ENCODE peak calls at places on chromosomes 12 and 14, in four cellular contexts. G is HAP-1, O is HEK293T, Z is hypothalamus. T is an unnamed sample.

GRCh38 chr14:103897075-103897947 is 30.9 kb upstream of the TDRD9 start:
- DNase-seq in G (no peak), Z (no peak), O (no peak), T (no peak)

GRCh38 chr14:61145903-61146411 is 135.2 kb downstream of the TMEM30B start:
- DNase-seq in O (no peak), G (no peak), Z (no peak), T (peak)

GRCh38 chr12:13630354-13630753 is 351.0 kb downstream of the GRIN2B start:
- DNase-seq in G (no peak), O (no peak), Z (no peak), T (no peak)

GRCh38 chr12:129163461-129163860 is 310.2 kb downstream of the GLT1D1 start:
- DNase-seq in G (no peak), O (no peak), Z (no peak), T (no peak)

GRCh38 chr14:51610766-51611165 is 40.9 kb upstream of the FRMD6 start:
- DNase-seq in Z (no peak), O (no peak), G (no peak), T (no peak)

GRCh38 chr12:20646239-20646827 is 48.8 kb upstream of the SLCO1C1 start:
- DNase-seq in O (peak), G (peak), Z (no peak), T (peak)

GRCh38 chr12:19778111-19778688 is 338.9 kb downstream of the AEBP2 start:
- DNase-seq in G (no peak), O (no peak), Z (no peak), T (peak)

GRCh38 chr12:17591113-17591512 is 498.9 kb downstream of the RERGL start:
- DNase-seq in G (peak), O (no peak), Z (no peak), T (no peak)

T was measured in EL.